ENCODE peak calls at places on chromosomes 1 and 21, in seven cellular contexts. V, D, T, K, W, M and H are unnamed samples.

GRCh38 chr1:175373786-175374623 is 181.4 kb upstream of the KIAA0040 start:
- DNase-seq in V (no peak), D (no peak), T (no peak), K (peak; percentile 77), W (peak; percentile 12), M (no peak), H (peak; percentile 20)

GRCh38 chr1:81756872-81757271 is 43.9 kb upstream of the ADGRL2 start:
- DNase-seq in V (no peak), D (no peak), T (peak; percentile 14), K (no peak), W (no peak), M (no peak), H (no peak)

GRCh38 chr1:52907068-52907811 is 14.3 kb downstream of the ECHDC2 start:
- DNase-seq in V (no peak), D (no peak), T (no peak), K (no peak), W (no peak), M (no peak), H (no peak)

GRCh38 chr1:219710529-219711194 is 97.8 kb upstream of the ZC3H11B start:
- DNase-seq in V (no peak), D (no peak), T (no peak), K (no peak), W (peak; percentile 23), M (no peak), H (no peak)

GRCh38 chr1:17012775-17013501 is 1.2 kb upstream of the ATP13A2 start:
- DNase-seq in V (no peak), D (no peak), T (no peak), K (no peak), W (no peak), M (peak; percentile 47), H (no peak)

GRCh38 chr21:36773111-36773510 is 74.2 kb downstream of the SIM2 start:
- DNase-seq in V (peak; percentile 82), D (peak; percentile 81), T (no peak), K (no peak), W (peak; percentile 26), M (peak; percentile 70), H (peak; percentile 69)

GRCh38 chr1:52288286-52288685 is 77.7 kb downstream of the CC2D1B start:
- DNase-seq in V (no peak), D (no peak), T (no peak), K (no peak), W (peak; percentile 6), M (no peak), H (no peak)

GRCh38 chr1:53627666-53628065 is 111.3 kb downstream of the GLIS1 start:
- DNase-seq in V (no peak), D (no peak), T (no peak), K (no peak), W (no peak), M (no peak), H (peak; percentile 8)

GRCh38 chr21:9741343-9741742 is 780.0 kb upstream of the TPTE start:
- DNase-seq in V (no peak), D (no peak), T (no peak), K (no peak), W (no peak), M (no peak), H (no peak)

GRCh38 chr1:6269271-6269996 is 8.5 kb upstream of the GPR153 start:
- DNase-seq in V (peak; percentile 42), D (no peak), T (no peak), K (no peak), W (no peak), M (peak; percentile 83), H (no peak)

GRCh38 chr1:180815188-180815587 is 97.5 kb upstream of the KIAA1614 start:
- DNase-seq in V (no peak), D (no peak), T (no peak), K (no peak), W (no peak), M (no peak), H (no peak)

GRCh38 chr1:170164103-170164763 is 18.5 kb downstream of the NTMT2 start:
- DNase-seq in V (no peak), D (no peak), T (no peak), K (no peak), W (no peak), M (no peak), H (no peak)

GRCh38 chr1:219938706-219939105 is 10.3 kb upstream of the SLC30A10 start:
- DNase-seq in V (no peak), D (no peak), T (no peak), K (no peak), W (no peak), M (no peak), H (no peak)

GRCh38 chr21:36282568-36283230 is 37.3 kb upstream of the MORC3 start:
- DNase-seq in V (no peak), D (no peak), T (no peak), K (no peak), W (no peak), M (no peak), H (no peak)

GRCh38 chr1:30952098-30952497 is 43.5 kb upstream of the SDC3 start:
- DNase-seq in V (no peak), D (no peak), T (no peak), K (no peak), W (no peak), M (no peak), H (no peak)

GRCh38 chr21:25881524-25882376 is 147.0 kb downstream of the GABPA start:
- DNase-seq in V (peak; percentile 69), D (peak; percentile 67), T (peak; percentile 60), K (peak; percentile 64), W (peak; percentile 59), M (peak; percentile 83), H (peak; percentile 52)

GRCh38 chr1:226063362-226064167 is 1.0 kb downstream of the H3-3A start:
- DNase-seq in V (peak; percentile 53), D (peak; percentile 65), T (peak; percentile 56), K (peak; percentile 36), W (peak; percentile 31), M (peak; percentile 75), H (peak; percentile 88)

GRCh38 chr1:205505076-205505729 is 734 bp downstream of the CDK18 start:
- DNase-seq in V (no peak), D (no peak), T (no peak), K (no peak), W (no peak), M (no peak), H (no peak)

GRCh38 chr1:221031890-221032222 is 152.6 kb downstream of the HLX start:
- DNase-seq in V (no peak), D (no peak), T (no peak), K (no peak), W (no peak), M (no peak), H (no peak)

GRCh38 chr1:221032616-221033342 is 153.5 kb downstream of the HLX start:
- DNase-seq in V (no peak), D (no peak), T (no peak), K (no peak), W (no peak), M (no peak), H (no peak)

GRCh38 chr1:221040074-221040473 is 160.8 kb downstream of the HLX start:
- DNase-seq in V (no peak), D (no peak), T (no peak), K (peak; percentile 14), W (no peak), M (no peak), H (no peak)

GRCh38 chr1:221039616-221040015 is 160.4 kb downstream of the HLX start:
- DNase-seq in V (no peak), D (no peak), T (no peak), K (peak; percentile 27), W (no peak), M (no peak), H (no peak)

GRCh38 chr1:221035680-221036153 is 156.5 kb downstream of the HLX start:
- DNase-seq in V (no peak), D (no peak), T (no peak), K (no peak), W (peak; percentile 51), M (no peak), H (no peak)
- TF ChIP-seq EP300 in V (no peak), D (no peak), T (no peak), K (peak; percentile 41), W (no peak), M (no peak), H (no peak)

DNA sequence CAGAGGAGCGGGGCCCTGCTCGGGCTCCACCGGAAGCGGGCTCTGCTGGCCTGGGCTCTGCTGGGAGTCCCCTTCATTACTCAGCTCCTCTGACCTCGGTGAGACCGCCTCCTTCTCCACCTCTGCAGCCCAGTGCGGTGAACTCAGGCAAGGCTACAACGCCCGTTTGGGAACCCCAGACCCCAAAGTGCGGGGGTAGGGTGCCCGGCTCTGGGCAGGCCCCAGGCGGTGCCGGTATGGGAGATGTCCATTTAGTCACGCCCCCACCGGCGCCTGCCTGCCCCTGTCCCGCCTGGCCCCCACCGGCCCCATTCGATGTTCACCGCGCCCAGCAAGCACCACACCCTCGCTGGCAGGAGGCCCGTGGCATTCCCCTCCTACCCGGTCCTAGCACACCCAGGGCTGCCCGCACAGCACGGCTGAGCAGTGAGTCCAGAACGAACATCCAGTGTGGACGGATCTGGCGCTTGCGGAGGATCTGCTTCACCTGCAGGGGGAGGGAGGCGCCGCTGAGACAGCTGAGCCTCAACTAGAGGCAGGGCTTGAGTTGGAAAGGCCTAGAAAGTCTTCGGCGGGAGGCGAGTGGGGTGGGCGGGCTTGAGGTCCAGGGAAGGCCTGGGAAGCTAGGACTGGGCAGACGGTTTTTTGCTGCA is 10.0 kb downstream of the MAP3K6 start:
- DNase-seq in V (peak; percentile 87), D (peak; percentile 50), T (no peak), K (peak; percentile 56), W (no peak), M (no peak), H (no peak)
- TF ChIP-seq CTCF in V (no peak), D (no peak), T (no peak), K (no peak), W (no peak), M (no peak), H (no peak)

DNA sequence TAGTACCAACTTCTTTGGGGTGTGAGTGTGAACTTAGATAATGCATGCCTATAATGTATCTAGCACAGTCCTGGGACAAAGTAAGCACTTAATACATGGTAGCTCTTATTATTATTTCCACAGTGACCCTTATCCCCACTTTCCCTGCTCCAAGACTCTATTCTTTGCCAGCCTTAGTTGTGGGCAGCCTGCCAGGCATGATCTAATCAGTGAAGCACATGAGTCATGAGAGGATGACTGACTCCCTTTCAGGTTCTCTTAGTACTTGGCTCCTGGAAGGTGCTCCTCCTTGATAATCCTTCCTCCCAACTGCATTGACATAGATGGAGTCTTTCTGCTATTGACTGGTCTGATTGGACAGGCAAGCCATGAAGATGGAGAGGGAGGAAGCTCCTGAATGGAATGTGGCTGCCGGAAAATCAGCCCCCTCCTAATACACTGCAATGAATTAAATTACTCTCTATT is 17.4 kb upstream of the GNG12 start:
- DNase-seq in V (peak; percentile 80), D (peak; percentile 83), T (peak; percentile 85), K (no peak), W (peak; percentile 86), M (peak; percentile 87), H (peak; percentile 83)
- TF ChIP-seq EP300 in V (no peak), D (no peak), T (no peak), K (peak; percentile 56), W (no peak), M (no peak), H (no peak)

DNA sequence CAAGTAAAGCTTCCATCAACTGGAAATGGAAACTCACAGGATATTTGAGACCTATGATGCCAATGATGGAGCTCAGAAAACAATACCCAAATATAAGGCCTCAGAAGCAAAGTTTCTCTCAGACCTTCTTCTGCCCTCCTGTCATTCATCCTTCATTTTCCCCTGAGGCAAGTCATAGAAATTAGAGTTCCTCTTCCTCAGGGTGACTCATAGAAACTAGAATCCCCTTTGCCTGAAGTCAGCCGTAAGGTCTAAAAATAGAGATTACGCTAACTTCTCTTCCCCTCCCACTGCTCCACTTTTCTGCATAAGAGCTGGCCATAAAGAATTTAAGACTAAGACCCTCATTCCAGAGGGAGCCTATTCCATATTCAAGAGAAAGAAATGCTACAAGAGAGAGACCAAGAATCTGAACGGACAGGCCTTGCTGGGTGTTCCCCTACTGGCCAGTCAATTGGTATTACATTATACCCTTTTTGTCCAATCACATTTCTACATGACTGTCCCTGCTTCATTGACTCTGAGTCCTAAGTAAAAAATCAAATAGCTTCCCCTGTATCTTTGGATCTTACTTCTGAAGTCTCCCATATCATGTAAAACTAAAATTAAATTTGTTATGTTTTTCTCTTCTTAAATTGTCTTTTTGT is 994.9 kb downstream of the ADGRL2 start:
- DNase-seq in V (no peak), D (no peak), T (no peak), K (no peak), W (no peak), M (no peak), H (no peak)
- TF ChIP-seq CTCF in V (no peak), D (no peak), T (no peak), K (peak; percentile 31), W (no peak), M (no peak), H (no peak)